ENCODE peak calls at places on chromosomes 2 and 18, in four cellular contexts. One of them, this sample, is unnamed.

GRCh38 chr2:239316562-239317465 is 84.0 kb downstream of the HDAC4 start:
- DNase-seq in H9: peak; percentile 17
- DNase-seq in neuronal stem cell: no peak
- DNase-seq in IMR-90: peak; percentile 41
- DNase-seq in this sample: no peak

GRCh38 chr2:151106805-151107490 is 154.7 kb downstream of the RBM43 start:
- DNase-seq in H9: no peak
- DNase-seq in neuronal stem cell: no peak
- DNase-seq in IMR-90: no peak
- DNase-seq in this sample: no peak

GRCh38 chr18:9215221-9215933 is 78.8 kb downstream of the ANKRD12 start:
- DNase-seq in H9: no peak
- DNase-seq in neuronal stem cell: no peak
- DNase-seq in IMR-90: no peak
- DNase-seq in this sample: peak; percentile 26

GRCh38 chr18:3886575-3887322 is 436.8 kb downstream of the TGIF1 start:
- DNase-seq in H9: no peak
- DNase-seq in neuronal stem cell: no peak
- DNase-seq in IMR-90: no peak
- DNase-seq in this sample: no peak

GRCh38 chr18:4096501-4096900 is 358.6 kb downstream of the DLGAP1 start:
- DNase-seq in H9: no peak
- DNase-seq in neuronal stem cell: no peak
- DNase-seq in IMR-90: peak; percentile 26
- DNase-seq in this sample: peak; percentile 19

GRCh38 chr18:11251229-11251890 is 102.0 kb upstream of the PIEZO2 start:
- DNase-seq in H9: no peak
- DNase-seq in neuronal stem cell: no peak
- DNase-seq in IMR-90: peak; percentile 34
- DNase-seq in this sample: no peak

GRCh38 chr2:232530626-232531260 is 4.8 kb downstream of the CHRND start:
- DNase-seq in H9: no peak
- DNase-seq in neuronal stem cell: no peak
- DNase-seq in IMR-90: no peak
- DNase-seq in this sample: no peak

GRCh38 chr2:44972771-44973535 is 31.5 kb downstream of the SIX3 start:
- DNase-seq in H9: no peak
- DNase-seq in neuronal stem cell: no peak
- DNase-seq in IMR-90: no peak
- DNase-seq in this sample: no peak

GRCh38 chr18:49921278-49922037 is 108.1 kb upstream of the ACAA2 start:
- DNase-seq in H9: no peak
- DNase-seq in neuronal stem cell: no peak
- DNase-seq in IMR-90: no peak
- DNase-seq in this sample: no peak

GRCh38 chr2:125073440-125073839 is 1048.4 kb downstream of the CNTNAP5 start:
- DNase-seq in H9: no peak
- DNase-seq in neuronal stem cell: no peak
- DNase-seq in IMR-90: no peak
- DNase-seq in this sample: no peak

GRCh38 chr2:18907508-18907907 is 318.1 kb upstream of the NT5C1B start:
- DNase-seq in H9: no peak
- DNase-seq in neuronal stem cell: no peak
- DNase-seq in IMR-90: peak; percentile 45
- DNase-seq in this sample: peak; percentile 35

GRCh38 chr2:120448961-120449421 is 103.1 kb downstream of the INHBB start:
- DNase-seq in H9: no peak
- DNase-seq in neuronal stem cell: no peak
- DNase-seq in IMR-90: no peak
- DNase-seq in this sample: no peak

GRCh38 chr2:101743288-101743687 is 45.8 kb downstream of the MAP4K4 start:
- DNase-seq in H9: no peak
- DNase-seq in neuronal stem cell: no peak
- DNase-seq in IMR-90: no peak
- DNase-seq in this sample: no peak

GRCh38 chr2:79596403-79596802 is 83.6 kb downstream of the CTNNA2 start:
- DNase-seq in H9: no peak
- DNase-seq in neuronal stem cell: no peak
- DNase-seq in IMR-90: no peak
- DNase-seq in this sample: no peak

GRCh38 chr2:237298323-237299118 is 115.4 kb downstream of the COL6A3 start:
- DNase-seq in H9: no peak
- DNase-seq in neuronal stem cell: no peak
- DNase-seq in IMR-90: peak; percentile 58
- DNase-seq in this sample: peak; percentile 93

GRCh38 chr2:36169843-36170242 is 185.7 kb upstream of the CRIM1 start:
- DNase-seq in H9: no peak
- DNase-seq in neuronal stem cell: no peak
- DNase-seq in IMR-90: no peak
- DNase-seq in this sample: no peak

GRCh38 chr2:20381457-20381856 is 30.8 kb upstream of the PUM2 start:
- DNase-seq in H9: no peak
- DNase-seq in neuronal stem cell: no peak
- DNase-seq in IMR-90: peak; percentile 68
- DNase-seq in this sample: peak; percentile 51

GRCh38 chr2:136375017-136375901 is 257.3 kb upstream of the CXCR4 start:
- DNase-seq in H9: peak; percentile 6
- DNase-seq in neuronal stem cell: no peak
- DNase-seq in IMR-90: no peak
- DNase-seq in this sample: no peak

GRCh38 chr2:68330691-68331090 is 10.9 kb upstream of the CNRIP1 start:
- DNase-seq in H9: no peak
- DNase-seq in neuronal stem cell: no peak
- DNase-seq in IMR-90: peak; percentile 57
- DNase-seq in this sample: peak; percentile 52

GRCh38 chr2:42029639-42030195 is 18.1 kb upstream of the PKDCC start:
- DNase-seq in H9: no peak
- DNase-seq in neuronal stem cell: peak; percentile 66
- DNase-seq in IMR-90: no peak
- DNase-seq in this sample: no peak

GRCh38 chr2:42028571-42029148 is 19.2 kb upstream of the PKDCC start:
- DNase-seq in H9: no peak
- DNase-seq in neuronal stem cell: no peak
- DNase-seq in IMR-90: no peak
- DNase-seq in this sample: no peak

GRCh38 chr2:42030829-42031228 is 17.0 kb upstream of the PKDCC start:
- DNase-seq in H9: no peak
- DNase-seq in neuronal stem cell: no peak
- DNase-seq in IMR-90: no peak
- DNase-seq in this sample: no peak

GRCh38 chr2:42031281-42031680 is 16.5 kb upstream of the PKDCC start:
- DNase-seq in H9: no peak
- DNase-seq in neuronal stem cell: no peak
- DNase-seq in IMR-90: no peak
- DNase-seq in this sample: no peak

DNA sequence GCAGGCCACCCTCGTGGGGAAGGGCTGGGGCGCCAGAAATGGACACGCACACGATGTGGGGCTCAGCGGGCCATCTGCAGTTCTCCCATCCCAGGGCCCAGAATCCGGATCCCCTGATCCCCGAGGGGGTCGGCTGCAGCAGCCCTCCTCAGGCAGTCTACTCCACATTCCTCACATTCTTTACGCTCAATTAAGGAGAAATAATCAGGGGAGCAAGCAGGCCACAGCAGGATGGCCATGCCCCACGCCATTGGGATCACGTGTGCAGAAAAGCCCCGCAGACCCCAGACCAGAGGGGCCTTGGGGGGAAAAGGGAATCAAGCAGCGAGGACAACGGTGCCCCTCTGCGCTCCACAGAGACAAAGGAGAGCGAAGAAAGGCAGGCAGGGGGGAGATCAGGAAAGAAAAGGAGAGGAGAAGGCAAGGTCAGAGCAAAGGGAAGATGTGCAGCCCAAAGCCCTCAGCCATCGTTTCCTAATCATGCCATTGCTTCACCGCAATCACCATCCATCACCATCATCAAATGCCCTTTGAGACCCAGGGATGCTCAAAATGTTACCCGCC is 17.5 kb upstream of the PKDCC start:
- DNase-seq in H9: peak; percentile 57
- DNase-seq in neuronal stem cell: peak; percentile 90
- DNase-seq in IMR-90: no peak
- DNase-seq in this sample: no peak
- H4K8ac ChIP-seq in H9: no peak overlapping the region
- H4K8ac ChIP-seq in neuronal stem cell: no peak overlapping the region
- H4K8ac ChIP-seq in IMR-90: no peak overlapping the region
- H4K8ac ChIP-seq in this sample: peak overlapping the region; percentile 40

GRCh38 chr2:8538951-8539621 is 142.8 kb upstream of the ID2 start:
- DNase-seq in H9: no peak
- DNase-seq in neuronal stem cell: no peak
- DNase-seq in IMR-90: no peak
- DNase-seq in this sample: no peak

GRCh38 chr2:8535821-8536685 is 145.8 kb upstream of the ID2 start:
- DNase-seq in H9: no peak
- DNase-seq in neuronal stem cell: no peak
- DNase-seq in IMR-90: no peak
- DNase-seq in this sample: no peak

GRCh38 chr2:8538531-8538930 is 143.3 kb upstream of the ID2 start:
- DNase-seq in H9: no peak
- DNase-seq in neuronal stem cell: no peak
- DNase-seq in IMR-90: no peak
- DNase-seq in this sample: no peak

GRCh38 chr2:8536686-8537571 is 144.9 kb upstream of the ID2 start:
- DNase-seq in H9: no peak
- DNase-seq in neuronal stem cell: no peak
- DNase-seq in IMR-90: peak; percentile 20
- DNase-seq in this sample: peak; percentile 18

GRCh38 chr2:8537572-8538155 is 144.2 kb upstream of the ID2 start:
- DNase-seq in H9: no peak
- DNase-seq in neuronal stem cell: no peak
- DNase-seq in IMR-90: no peak
- DNase-seq in this sample: no peak
- H3K79me1 ChIP-seq in H9: no peaks in the 10 kb centered on the region
- H3K79me1 ChIP-seq in neuronal stem cell: no peaks in the 10 kb centered on the region
- H3K79me1 ChIP-seq in IMR-90: no peaks in the 10 kb centered on the region
- H3K79me1 ChIP-seq in this sample: no peaks in the 10 kb centered on the region

GRCh38 chr2:240457223-240458043 is 22.0 kb downstream of the GPC1 start:
- DNase-seq in H9: peak; percentile 92
- DNase-seq in neuronal stem cell: no peak
- DNase-seq in IMR-90: no peak
- DNase-seq in this sample: no peak

GRCh38 chr2:240454031-240454901 is 18.8 kb downstream of the GPC1 start:
- DNase-seq in H9: no peak
- DNase-seq in neuronal stem cell: no peak
- DNase-seq in IMR-90: no peak
- DNase-seq in this sample: no peak

GRCh38 chr2:240456607-240457222 is 21.3 kb downstream of the GPC1 start:
- DNase-seq in H9: no peak
- DNase-seq in neuronal stem cell: no peak
- DNase-seq in IMR-90: no peak
- DNase-seq in this sample: no peak

GRCh38 chr2:240455227-240455718 is 19.8 kb downstream of the GPC1 start:
- DNase-seq in H9: no peak
- DNase-seq in neuronal stem cell: no peak
- DNase-seq in IMR-90: no peak
- DNase-seq in this sample: no peak

DNA sequence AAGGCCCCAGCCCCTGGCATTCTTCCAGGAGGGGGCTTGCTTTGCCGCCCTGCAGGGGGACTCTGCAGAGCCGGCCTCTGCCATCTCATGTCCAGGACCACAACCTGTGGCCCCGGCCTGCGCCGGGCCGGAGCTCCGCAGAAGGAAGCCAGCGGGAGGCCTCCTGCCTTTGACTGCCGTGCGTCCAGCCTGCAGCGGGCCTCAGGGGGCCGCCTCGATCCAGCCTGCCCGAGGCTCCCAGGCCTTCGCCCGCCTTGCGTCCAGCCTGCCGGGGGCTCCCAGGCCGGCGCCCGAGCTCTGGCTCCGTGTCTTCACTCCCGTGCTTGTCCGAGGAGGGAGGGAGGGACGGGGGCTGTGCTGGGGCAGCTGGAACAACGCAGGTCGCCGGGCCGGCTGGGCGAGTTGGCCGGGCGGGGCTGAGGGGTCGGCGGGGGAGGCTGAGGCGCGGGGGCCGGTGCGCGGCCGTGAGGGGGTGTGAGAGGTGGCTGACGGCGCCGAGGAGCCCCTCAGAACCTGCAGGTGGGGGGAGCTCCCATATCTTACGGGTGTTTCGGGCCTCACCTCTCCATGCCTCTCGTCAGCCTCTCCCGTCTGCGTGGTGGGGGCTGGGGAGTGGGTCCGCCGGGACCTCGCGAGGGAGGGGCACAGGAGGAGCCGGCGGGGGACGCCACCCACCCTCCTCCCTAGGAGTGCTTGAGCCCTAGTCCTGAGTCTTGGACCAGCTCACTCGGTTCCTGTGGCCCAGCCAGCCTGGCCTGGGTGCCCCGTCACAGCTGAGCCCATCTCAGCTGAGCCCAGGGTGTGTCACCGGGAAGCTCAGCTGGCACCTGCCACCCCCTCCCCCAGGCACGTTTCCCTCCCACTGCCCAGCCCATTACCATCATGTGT is 20.5 kb downstream of the GPC1 start:
- DNase-seq in H9: no peak
- DNase-seq in neuronal stem cell: no peak
- DNase-seq in IMR-90: no peak
- DNase-seq in this sample: peak; percentile 9
- H4K8ac ChIP-seq in H9: no peak overlapping the region
- H4K8ac ChIP-seq in neuronal stem cell: no peak overlapping the region
- H4K8ac ChIP-seq in IMR-90: no peak overlapping the region
- H4K8ac ChIP-seq in this sample: no peak overlapping the region

GRCh38 chr2:47036489-47036769 is 118.7 kb downstream of the STPG4 start:
- DNase-seq in H9: no peak
- DNase-seq in neuronal stem cell: no peak
- DNase-seq in IMR-90: no peak
- DNase-seq in this sample: no peak

GRCh38 chr2:47035615-47036488 is 119.3 kb downstream of the STPG4 start:
- DNase-seq in H9: no peak
- DNase-seq in neuronal stem cell: no peak
- DNase-seq in IMR-90: no peak
- DNase-seq in this sample: no peak

GRCh38 chr2:47033102-47033880 is 117.7 kb upstream of the MCFD2 start:
- DNase-seq in H9: no peak
- DNase-seq in neuronal stem cell: no peak
- DNase-seq in IMR-90: no peak
- DNase-seq in this sample: peak; percentile 61

GRCh38 chr2:47032773-47033101 is 117.1 kb upstream of the MCFD2 start:
- DNase-seq in H9: no peak
- DNase-seq in neuronal stem cell: no peak
- DNase-seq in IMR-90: no peak
- DNase-seq in this sample: no peak

DNA sequence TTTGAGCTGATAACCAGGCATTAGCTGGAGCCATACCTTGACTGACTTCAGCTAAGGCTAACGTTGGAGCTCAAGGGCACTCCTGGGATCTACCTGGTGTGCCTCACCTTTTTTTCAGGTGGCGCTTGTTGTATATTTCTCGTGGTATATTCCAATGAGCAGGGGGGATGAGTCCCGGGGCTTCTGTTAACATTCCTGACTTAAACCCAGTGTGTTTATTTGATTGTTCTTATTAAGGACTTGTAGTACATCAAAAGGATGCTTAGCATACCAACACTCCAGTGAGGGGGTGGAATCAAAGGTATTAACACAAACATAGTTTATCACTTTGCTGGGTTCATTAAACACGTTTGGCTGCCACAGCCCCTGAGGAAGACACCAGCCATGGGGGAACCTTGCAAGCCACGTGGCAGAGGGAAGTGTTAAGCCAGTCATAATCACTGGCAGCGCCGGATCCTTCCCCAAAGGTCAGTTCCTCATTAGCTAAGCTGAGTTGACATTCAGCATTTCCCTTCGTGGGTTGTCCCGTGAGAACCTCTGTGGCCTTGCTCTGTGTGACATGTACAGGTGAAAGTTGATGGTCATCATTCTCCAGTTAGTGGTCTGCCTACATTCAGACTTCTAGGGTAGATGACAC is 119.5 kb upstream of the MCFD2 start:
- DNase-seq in H9: no peak
- DNase-seq in neuronal stem cell: peak; percentile 49
- DNase-seq in IMR-90: no peak
- DNase-seq in this sample: peak; percentile 52
- H3K79me1 ChIP-seq in H9: no peaks in the 10 kb centered on the region
- H3K79me1 ChIP-seq in neuronal stem cell: no peaks in the 10 kb centered on the region
- H3K79me1 ChIP-seq in IMR-90: peaks cover 23% of the 10 kb centered on the region
- H3K79me1 ChIP-seq in this sample: peaks cover 9% of the 10 kb centered on the region